ENCODE peak calls at places on chromosomes 1 and 21, in five cellular contexts. S is heart left ventricle, U is PC-3, G is trophoblast cell, J is right atrium auricular region. T is an unnamed sample. For H3K4me1, the result is how much of the 10 kb centered on the place peaks cover.

GRCh38 chr1:25727026-25727818 is 72.8 kb upstream of the SELENON start:
- DNase-seq in S (no peak), U (no peak), G (peak), J (no peak), T (no peak)

GRCh38 chr1:11581455-11581854 is 72.8 kb downstream of the FBXO2 start:
- DNase-seq in S (no peak), U (no peak), G (no peak), J (no peak), T (no peak)

GRCh38 chr1:178055093-178055492 is 38.8 kb upstream of the RASAL2 start:
- DNase-seq in S (peak), U (peak), G (peak), J (no peak), T (peak)

GRCh38 chr21:42847726-42848125 is 31.6 kb downstream of the WDR4 start:
- DNase-seq in S (no peak), U (no peak), G (no peak), J (no peak), T (no peak)

GRCh38 chr21:27058673-27059365 is 91.9 kb upstream of the ADAMTS5 start:
- DNase-seq in S (no peak), U (no peak), G (no peak), J (no peak), T (no peak)

GRCh38 chr1:63173161-63173560 is 149.2 kb upstream of the FOXD3 start:
- DNase-seq in S (no peak), U (no peak), G (no peak), J (no peak), T (no peak)

GRCh38 chr21:29208666-29209059 is 78.2 kb downstream of the MAP3K7CL start:
- DNase-seq in S (no peak), U (peak), G (peak), J (no peak), T (no peak)

GRCh38 chr1:234212764-234213406 is 160.4 kb upstream of the COA6 start:
- DNase-seq in S (no peak), U (peak), G (peak), J (peak), T (no peak)

GRCh38 chr1:109783436-109783835 is 19.7 kb upstream of the EPS8L3 start:
- DNase-seq in S (peak), U (peak), G (no peak), J (no peak), T (no peak)

GRCh38 chr1:201531551-201532425 is 7.1 kb upstream of the NAV1 start:
- DNase-seq in S (peak), U (no peak), G (no peak), J (no peak), T (no peak)

GRCh38 chr21:31606081-31606874 is 53.2 kb upstream of the SOD1 start:
- DNase-seq in S (no peak), U (peak), G (no peak), J (no peak), T (no peak)

GRCh38 chr21:42302794-42303193 is 12.4 kb downstream of the TFF3 start:
- DNase-seq in S (no peak), U (no peak), G (no peak), J (no peak), T (no peak)

GRCh38 chr1:185581961-185582725 is 152.0 kb upstream of the HMCN1 start:
- DNase-seq in S (no peak), U (peak), G (no peak), J (no peak), T (no peak)

GRCh38 chr1:243601720-243602119 is 248.3 kb downstream of the AKT3 start:
- DNase-seq in S (no peak), U (no peak), G (no peak), J (no peak), T (no peak)

GRCh38 chr1:12356004-12356890 is 126.4 kb downstream of the VPS13D start:
- DNase-seq in S (no peak), U (peak), G (no peak), J (no peak), T (no peak)

GRCh38 chr1:205161071-205161470 is 39.3 kb upstream of the RBBP5 start:
- DNase-seq in S (no peak), U (no peak), G (no peak), J (no peak), T (no peak)

GRCh38 chr1:235649722-235650163 is at the start of gene GNG4:
- DNase-seq in S (no peak), U (no peak), G (peak), J (peak), T (no peak)

GRCh38 chr1:18989956-18990355 is 33.5 kb upstream of the IFFO2 start:
- DNase-seq in S (no peak), U (no peak), G (no peak), J (no peak), T (no peak)

GRCh38 chr1:53552981-53553733 is 94.0 kb downstream of the DMRTB1 start:
- DNase-seq in S (peak), U (peak), G (no peak), J (no peak), T (no peak)

GRCh38 chr1:42937141-42937696 is 21.4 kb downstream of the SLC2A1 start:
- DNase-seq in S (no peak), U (peak), G (peak), J (no peak), T (no peak)

GRCh38 chr1:42936309-42937078 is 22.2 kb downstream of the SLC2A1 start:
- DNase-seq in S (no peak), U (peak), G (no peak), J (no peak), T (no peak)

GRCh38 chr1:42937836-42938595 is 20.7 kb downstream of the SLC2A1 start:
- DNase-seq in S (no peak), U (peak), G (no peak), J (no peak), T (no peak)

GRCh38 chr1:42939216-42939615 is 19.5 kb downstream of the SLC2A1 start:
- DNase-seq in S (no peak), U (no peak), G (no peak), J (no peak), T (peak)

GRCh38 chr1:42938596-42939184 is 20.0 kb downstream of the SLC2A1 start:
- DNase-seq in S (no peak), U (no peak), G (no peak), J (no peak), T (no peak)
- H3K4me1 ChIP-seq in S (half or more), U (half or more), G (half or more), J (under half), T (under half)

GRCh38 chr21:36291509-36291908 is 28.5 kb upstream of the MORC3 start:
- DNase-seq in S (no peak), U (no peak), G (peak), J (no peak), T (no peak)

GRCh38 chr21:36288651-36289243 is 31.2 kb upstream of the MORC3 start:
- DNase-seq in S (no peak), U (no peak), G (peak), J (no peak), T (no peak)
- H3K4me3 ChIP-seq in S (no peak), U (no peak), G (no peak), J (no peak), T (no peak)

GRCh38 chr1:203523667-203524066 is 29.7 kb downstream of the OPTC start:
- DNase-seq in S (no peak), U (no peak), G (no peak), J (no peak), T (no peak)
- H3K4me1 ChIP-seq in S (under half), U (under half), G (under half), J (under half), T (under half)

GRCh38 chr1:217272385-217272784 is 358.5 kb downstream of the GPATCH2 start:
- DNase-seq in S (no peak), U (peak), G (peak), J (no peak), T (no peak)

GRCh38 chr1:217273866-217274265 is 357.0 kb downstream of the GPATCH2 start:
- DNase-seq in S (no peak), U (peak), G (peak), J (no peak), T (no peak)

GRCh38 chr1:217275617-217276398 is 355.1 kb downstream of the GPATCH2 start:
- DNase-seq in S (no peak), U (peak), G (peak), J (no peak), T (no peak)

GRCh38 chr1:217274416-217274815 is 356.5 kb downstream of the GPATCH2 start:
- DNase-seq in S (no peak), U (no peak), G (no peak), J (no peak), T (no peak)

DNA sequence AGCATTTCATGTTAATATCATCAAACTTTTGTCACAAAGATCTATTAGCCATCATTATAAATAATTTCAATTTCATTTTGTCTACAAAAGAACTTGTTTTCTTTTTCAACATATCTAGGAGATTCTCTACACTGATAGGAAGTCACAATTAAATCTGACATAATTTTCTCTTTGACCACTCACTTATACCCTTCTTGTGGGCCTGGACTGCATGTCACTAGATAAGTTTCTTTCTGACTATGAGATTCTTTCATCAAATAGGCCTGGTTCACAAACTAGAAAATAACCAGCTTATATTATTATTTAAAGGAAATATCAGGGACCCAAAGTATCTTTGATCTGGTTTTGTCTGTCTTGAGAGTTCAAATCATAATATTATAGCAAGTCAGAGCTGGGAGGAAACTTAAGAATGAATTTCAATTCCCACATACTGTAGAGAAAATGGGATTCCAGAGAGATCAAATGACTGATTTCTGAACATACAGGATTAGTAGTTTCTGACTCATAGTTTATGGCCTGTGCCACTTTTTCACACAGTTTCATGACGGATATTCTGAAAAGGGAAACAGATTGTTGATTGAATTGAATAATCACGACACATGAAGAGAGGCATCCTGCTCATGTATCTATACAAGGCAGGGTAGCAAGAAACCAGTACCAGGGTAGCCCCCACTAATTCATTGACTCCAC is 355.8 kb downstream of the GPATCH2 start:
- DNase-seq in S (no peak), U (peak), G (peak), J (no peak), T (no peak)
- H3K4me3 ChIP-seq in S (no peak), U (peak), G (no peak), J (no peak), T (no peak)